ENCODE peak calls at places on chromosomes 16 and 17, in five cellular contexts. One of them, this sample, is unnamed.

GRCh38 chr17:45248132-45248936 is 13.6 kb downstream of the SPATA32 start:
- DNase-seq in IMR-90: no peak
- DNase-seq in stomach: peak; percentile 76
- DNase-seq in heart left ventricle: peak; percentile 41
- DNase-seq in PC-3: peak; percentile 83
- DNase-seq in this sample: peak; percentile 67

GRCh38 chr16:62370445-62370844 is 334.2 kb upstream of the CDH8 start:
- DNase-seq in IMR-90: no peak
- DNase-seq in stomach: no peak
- DNase-seq in heart left ventricle: no peak
- DNase-seq in PC-3: no peak
- DNase-seq in this sample: no peak

GRCh38 chr16:11224096-11224893 is 31.7 kb downstream of the SOCS1 start:
- DNase-seq in IMR-90: no peak
- DNase-seq in stomach: peak; percentile 71
- DNase-seq in heart left ventricle: peak; percentile 77
- DNase-seq in PC-3: no peak
- DNase-seq in this sample: no peak

GRCh38 chr17:34400301-34400931 is 37.4 kb upstream of the CCL1 start:
- DNase-seq in IMR-90: no peak
- DNase-seq in stomach: no peak
- DNase-seq in heart left ventricle: no peak
- DNase-seq in PC-3: no peak
- DNase-seq in this sample: no peak

GRCh38 chr16:25045696-25046381 is 30.7 kb upstream of the ARHGAP17 start:
- DNase-seq in IMR-90: peak; percentile 90
- DNase-seq in stomach: no peak
- DNase-seq in heart left ventricle: no peak
- DNase-seq in PC-3: peak; percentile 9
- DNase-seq in this sample: no peak

GRCh38 chr17:74089869-74090464 is 113.5 kb upstream of the RPL38 start:
- DNase-seq in IMR-90: no peak
- DNase-seq in stomach: peak; percentile 52
- DNase-seq in heart left ventricle: no peak
- DNase-seq in PC-3: peak; percentile 77
- DNase-seq in this sample: peak; percentile 51

GRCh38 chr16:4115941-4116327 is 308 bp downstream of the ADCY9 start:
- DNase-seq in IMR-90: no peak
- DNase-seq in stomach: no peak
- DNase-seq in heart left ventricle: no peak
- DNase-seq in PC-3: no peak
- DNase-seq in this sample: no peak

GRCh38 chr16:71449020-71449419 is 7.2 kb upstream of the TLE7 start:
- DNase-seq in IMR-90: no peak
- DNase-seq in stomach: no peak
- DNase-seq in heart left ventricle: no peak
- DNase-seq in PC-3: no peak
- DNase-seq in this sample: no peak

GRCh38 chr16:72401079-72401361 is 229.1 kb upstream of the PMFBP1 start:
- DNase-seq in IMR-90: no peak
- DNase-seq in stomach: no peak
- DNase-seq in heart left ventricle: no peak
- DNase-seq in PC-3: no peak
- DNase-seq in this sample: no peak

GRCh38 chr16:10039220-10040096 is 142.8 kb downstream of the GRIN2A start:
- DNase-seq in IMR-90: no peak
- DNase-seq in stomach: no peak
- DNase-seq in heart left ventricle: peak; percentile 37
- DNase-seq in PC-3: no peak
- DNase-seq in this sample: no peak

GRCh38 chr17:76027159-76027839 is at the start of gene EVPL:
- DNase-seq in IMR-90: no peak
- DNase-seq in stomach: peak; percentile 88
- DNase-seq in heart left ventricle: no peak
- DNase-seq in PC-3: peak; percentile 98
- DNase-seq in this sample: peak; percentile 57

GRCh38 chr17:75077490-75078096 is 10.2 kb upstream of the SLC16A5 start:
- DNase-seq in IMR-90: no peak
- DNase-seq in stomach: peak; percentile 83
- DNase-seq in heart left ventricle: peak; percentile 88
- DNase-seq in PC-3: no peak
- DNase-seq in this sample: peak; percentile 79

DNA sequence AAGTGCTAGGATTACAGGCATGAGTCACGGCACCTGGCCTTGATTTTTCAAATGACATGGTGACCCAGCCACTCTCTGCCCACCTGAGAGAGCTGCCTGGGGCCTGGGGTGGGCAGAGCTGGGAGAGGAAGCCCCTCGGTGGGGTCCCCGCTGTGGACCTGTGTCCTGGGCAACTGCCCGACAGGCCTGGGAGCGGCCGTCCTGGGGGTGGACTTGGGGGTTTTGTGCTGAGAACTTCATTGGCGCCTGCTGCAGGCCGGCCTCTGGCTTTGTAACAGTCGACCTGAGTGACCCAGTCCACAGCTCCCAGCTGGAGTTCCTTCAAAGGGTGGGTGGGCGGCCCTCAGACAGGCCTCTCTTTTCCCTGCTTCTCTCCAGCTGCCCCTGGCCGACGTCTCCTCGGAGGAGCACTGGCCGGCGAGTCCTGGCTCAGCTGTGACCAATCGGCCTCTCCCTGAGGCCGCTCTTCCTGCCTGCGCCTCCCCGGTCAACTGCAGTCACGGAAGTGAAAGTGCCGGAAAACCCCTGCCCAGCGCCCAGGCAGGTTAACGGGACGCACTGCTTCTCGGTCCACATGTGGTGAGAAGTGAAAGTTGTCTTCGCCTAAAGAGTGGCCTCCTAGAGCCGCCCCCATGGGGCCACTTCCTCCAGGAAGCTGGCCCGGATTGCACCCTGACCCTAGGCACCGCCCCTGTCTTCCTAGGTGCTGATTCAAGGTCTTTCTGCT is 5.5 kb downstream of the CBFA2T3 start:
- DNase-seq in IMR-90: no peak
- DNase-seq in stomach: no peak
- DNase-seq in heart left ventricle: peak; percentile 50
- DNase-seq in PC-3: no peak
- DNase-seq in this sample: no peak
- H3K27me3 ChIP-seq in IMR-90: peaks cover 73% of the 10 kb centered on the region
- H3K27me3 ChIP-seq in stomach: peaks cover 93% of the 10 kb centered on the region
- H3K27me3 ChIP-seq in heart left ventricle: peaks cover 46% of the 10 kb centered on the region
- H3K27me3 ChIP-seq in PC-3: peaks cover 7% of the 10 kb centered on the region
- H3K27me3 ChIP-seq in this sample: no peaks in the 10 kb centered on the region

DNA sequence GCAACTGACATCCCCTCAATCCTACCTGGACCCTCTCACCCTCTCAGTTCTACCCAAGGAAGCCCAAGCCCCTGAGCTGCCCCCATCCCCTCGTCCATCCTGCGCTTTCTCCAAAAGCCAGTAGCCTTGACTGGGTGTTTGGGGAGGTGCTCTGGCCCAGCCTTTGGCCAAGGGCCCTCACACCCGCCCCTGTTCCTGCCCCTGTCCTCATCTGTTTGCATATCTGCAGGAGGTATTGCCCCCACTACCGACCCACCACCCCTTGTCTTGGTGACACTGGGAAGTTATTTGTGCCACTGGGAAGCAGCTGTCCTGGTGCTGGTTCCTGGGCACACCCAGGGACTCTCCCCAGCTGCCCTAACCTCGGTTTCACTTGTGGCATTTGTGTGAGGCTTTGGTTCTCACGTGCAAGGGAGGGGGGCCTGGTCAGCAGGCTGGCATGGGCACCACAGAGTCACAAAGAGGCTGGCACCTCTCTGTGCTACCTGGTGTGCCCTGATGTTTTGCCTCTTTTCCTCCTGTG is 75.3 kb downstream of the MRC2 start:
- DNase-seq in IMR-90: no peak
- DNase-seq in stomach: no peak
- DNase-seq in heart left ventricle: no peak
- DNase-seq in PC-3: no peak
- DNase-seq in this sample: no peak
- H3K4me3 ChIP-seq in IMR-90: no peak overlapping the region
- H3K4me3 ChIP-seq in stomach: no peak overlapping the region
- H3K4me3 ChIP-seq in heart left ventricle: no peak overlapping the region
- H3K4me3 ChIP-seq in PC-3: no peak overlapping the region
- H3K4me3 ChIP-seq in this sample: no peak overlapping the region

DNA sequence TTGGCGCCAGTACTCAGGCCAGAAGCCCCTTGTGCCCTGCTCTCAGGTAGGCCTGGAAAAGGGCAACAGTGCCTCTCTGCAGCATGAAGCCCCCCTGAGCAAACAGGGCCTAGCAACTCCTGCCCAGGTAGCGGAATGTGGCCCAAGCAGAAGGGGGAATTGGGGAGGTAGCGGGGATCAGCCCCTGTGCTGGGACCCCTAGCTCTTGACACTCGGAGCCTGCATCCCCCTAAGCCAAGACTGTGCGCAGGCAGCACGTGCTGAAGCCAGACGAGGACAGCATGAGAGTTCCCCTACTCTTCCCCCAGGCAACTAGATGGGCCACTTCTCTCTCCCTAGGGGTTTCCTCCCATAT is 823 bp upstream of the CD2BP2 start:
- DNase-seq in IMR-90: no peak
- DNase-seq in stomach: no peak
- DNase-seq in heart left ventricle: no peak
- DNase-seq in PC-3: no peak
- DNase-seq in this sample: no peak
- H3K4me1 ChIP-seq in IMR-90: peaks cover 7% of the 10 kb centered on the region
- H3K4me1 ChIP-seq in stomach: peaks cover 59% of the 10 kb centered on the region
- H3K4me1 ChIP-seq in heart left ventricle: peaks cover 46% of the 10 kb centered on the region
- H3K4me1 ChIP-seq in PC-3: peaks cover 33% of the 10 kb centered on the region
- H3K4me1 ChIP-seq in this sample: peaks cover 5% of the 10 kb centered on the region

DNA sequence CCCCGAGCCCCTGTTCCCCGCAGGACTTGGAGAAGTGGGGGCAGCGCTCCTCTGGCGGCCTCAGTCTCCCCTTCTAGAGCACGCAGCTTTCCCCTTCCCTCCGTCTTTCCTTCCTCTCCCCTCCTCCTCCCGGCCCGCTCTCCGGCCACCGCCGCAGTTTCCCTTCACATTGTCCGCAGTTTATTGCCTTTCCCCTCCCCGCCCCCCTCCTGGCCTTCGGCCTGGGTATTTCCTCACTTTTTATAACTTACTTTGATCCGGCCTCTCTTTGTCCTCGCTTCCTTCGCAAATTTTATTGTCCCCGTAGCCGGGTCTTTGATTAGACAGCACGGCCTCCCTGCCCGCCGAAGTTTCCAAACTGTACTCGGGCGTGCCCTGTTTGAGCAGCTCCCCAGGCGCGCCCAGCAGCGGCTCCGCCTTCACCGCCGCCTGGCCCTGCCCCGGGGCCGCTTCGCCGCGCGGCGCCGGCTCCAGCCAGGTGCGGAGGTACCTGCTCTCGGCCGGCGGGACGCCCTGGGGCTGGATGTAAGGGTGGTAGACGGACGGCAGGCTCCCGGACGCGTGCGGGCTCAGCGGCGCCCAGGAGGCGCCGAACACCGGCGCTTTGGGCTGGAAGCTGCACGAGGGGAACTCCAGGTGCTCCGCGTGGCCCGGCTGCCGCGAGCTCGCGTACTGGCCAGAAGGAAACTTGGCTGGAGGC is 506 bp downstream of the HOXB9 start:
- DNase-seq in IMR-90: no peak
- DNase-seq in stomach: peak; percentile 46
- DNase-seq in heart left ventricle: no peak
- DNase-seq in PC-3: peak; percentile 77
- DNase-seq in this sample: peak; percentile 92
- H3K27me3 ChIP-seq in IMR-90: peaks cover 98% of the 10 kb centered on the region
- H3K27me3 ChIP-seq in stomach: peaks cover 100% of the 10 kb centered on the region
- H3K27me3 ChIP-seq in heart left ventricle: peaks cover 100% of the 10 kb centered on the region
- H3K27me3 ChIP-seq in PC-3: peaks cover 59% of the 10 kb centered on the region
- H3K27me3 ChIP-seq in this sample: peaks cover 30% of the 10 kb centered on the region

GRCh38 chr17:31112001-31112661 is 17.4 kb downstream of the NF1 start:
- DNase-seq in IMR-90: no peak
- DNase-seq in stomach: no peak
- DNase-seq in heart left ventricle: no peak
- DNase-seq in PC-3: no peak
- DNase-seq in this sample: no peak

GRCh38 chr17:31116167-31116566 is 21.4 kb downstream of the NF1 start:
- DNase-seq in IMR-90: no peak
- DNase-seq in stomach: no peak
- DNase-seq in heart left ventricle: no peak
- DNase-seq in PC-3: no peak
- DNase-seq in this sample: no peak

GRCh38 chr17:31113939-31114338 is 19.2 kb downstream of the NF1 start:
- DNase-seq in IMR-90: no peak
- DNase-seq in stomach: no peak
- DNase-seq in heart left ventricle: no peak
- DNase-seq in PC-3: no peak
- DNase-seq in this sample: no peak

GRCh38 chr17:31111183-31111582 is 16.4 kb downstream of the NF1 start:
- DNase-seq in IMR-90: no peak
- DNase-seq in stomach: no peak
- DNase-seq in heart left ventricle: no peak
- DNase-seq in PC-3: no peak
- DNase-seq in this sample: no peak

DNA sequence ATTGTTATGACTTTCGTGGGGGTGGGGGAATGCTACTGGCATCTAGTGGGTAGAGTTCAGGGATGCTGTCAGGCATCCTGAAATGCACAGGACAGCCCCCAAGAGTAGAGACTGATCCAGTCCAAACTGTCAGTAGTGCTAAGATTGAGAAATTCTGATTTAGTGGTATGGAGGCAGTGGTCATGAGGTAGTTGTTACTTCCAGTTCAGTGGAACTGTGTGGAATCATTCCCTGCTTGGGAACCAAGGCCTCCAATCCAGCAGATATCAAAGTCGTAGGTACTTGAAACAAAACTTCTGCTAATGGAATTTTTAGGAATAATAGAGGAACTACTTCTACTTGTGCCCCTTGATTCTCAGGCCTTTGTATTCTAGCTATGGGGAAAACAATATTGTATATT is 20.4 kb downstream of the NF1 start:
- DNase-seq in IMR-90: no peak
- DNase-seq in stomach: no peak
- DNase-seq in heart left ventricle: no peak
- DNase-seq in PC-3: no peak
- DNase-seq in this sample: no peak
- H3K4me3 ChIP-seq in IMR-90: no peak overlapping the region
- H3K4me3 ChIP-seq in stomach: no peak overlapping the region
- H3K4me3 ChIP-seq in heart left ventricle: no peak overlapping the region
- H3K4me3 ChIP-seq in PC-3: no peak overlapping the region
- H3K4me3 ChIP-seq in this sample: no peak overlapping the region

DNA sequence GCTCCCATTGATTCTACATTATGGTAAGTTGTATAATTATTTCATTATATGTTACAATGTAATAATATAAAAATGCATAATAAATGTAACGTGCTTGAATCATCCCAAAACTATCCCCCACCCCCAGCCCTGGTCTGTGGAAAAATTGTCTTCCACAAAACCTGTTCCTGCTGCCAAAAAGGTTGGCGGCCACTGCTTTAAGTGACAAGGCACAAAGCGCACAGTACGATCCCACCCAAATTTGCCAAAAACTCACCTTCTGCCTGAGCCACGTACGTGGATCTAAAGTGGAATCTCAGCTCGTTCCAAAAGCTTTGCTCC is 14.5 kb downstream of the CYB561 start:
- DNase-seq in IMR-90: no peak
- DNase-seq in stomach: no peak
- DNase-seq in heart left ventricle: no peak
- DNase-seq in PC-3: no peak
- DNase-seq in this sample: no peak
- H3K4me1 ChIP-seq in IMR-90: peaks cover 34% of the 10 kb centered on the region
- H3K4me1 ChIP-seq in stomach: peaks cover 61% of the 10 kb centered on the region
- H3K4me1 ChIP-seq in heart left ventricle: peaks cover 55% of the 10 kb centered on the region
- H3K4me1 ChIP-seq in PC-3: peaks cover 76% of the 10 kb centered on the region
- H3K4me1 ChIP-seq in this sample: peaks cover 15% of the 10 kb centered on the region

This sample was measured in Caco-2.